ENCODE peak calls at places on chromosomes 2 and 18, in eight cellular contexts. J is PC-3; L is spleen; C is breast epithelium; K is thyroid gland; H is cardiac muscle cell; E is lower lobe of right lung; T is CD8-positive, alpha-beta T cell. Q is an unnamed sample. For H3K36me3, the result is how much of the 10 kb centered on the place peaks cover.

GRCh38 chr18:61955644-61956043 is 62.8 kb upstream of the RNF152 start:
- DNase-seq in L (no peak), E (no peak), K (no peak), H (no peak), T (no peak), C (no peak), J (no peak), Q (no peak)

GRCh38 chr2:202831241-202831997 is 40.1 kb downstream of the ICA1L start:
- DNase-seq in C (no peak), T (peak), J (peak), L (no peak), E (no peak), H (peak), K (peak), Q (no peak)

GRCh38 chr2:86453838-86454237 is 12.7 kb downstream of the KDM3A start:
- DNase-seq in E (no peak), H (peak), J (peak), L (no peak), K (peak), C (no peak), T (no peak), Q (no peak)

GRCh38 chr2:18588049-18588448 is 1.3 kb downstream of the NT5C1B start:
- DNase-seq in K (no peak), E (no peak), J (peak), L (no peak), H (no peak), T (no peak), C (no peak), Q (no peak)

GRCh38 chr2:151826737-151827157 is 1.5 kb downstream of the ARL5A start:
- DNase-seq in C (no peak), T (no peak), H (peak), E (no peak), K (no peak), J (peak), L (no peak), Q (no peak)

GRCh38 chr2:237731663-237732062 is 66.9 kb upstream of the RBM44 start:
- DNase-seq in K (no peak), E (no peak), J (peak), T (no peak), L (no peak), H (peak), C (no peak), Q (no peak)

GRCh38 chr2:188582206-188582605 is 290.5 kb downstream of the GULP1 start:
- DNase-seq in L (no peak), E (no peak), K (no peak), T (no peak), C (no peak), J (no peak), H (no peak), Q (no peak)

GRCh38 chr2:36381965-36382364 is 26.4 kb downstream of the CRIM1 start:
- DNase-seq in J (no peak), L (no peak), C (no peak), K (no peak), T (no peak), E (no peak), H (no peak), Q (no peak)

GRCh38 chr2:86498468-86499260 is 57.5 kb downstream of the KDM3A start:
- DNase-seq in K (no peak), E (no peak), L (no peak), J (peak), H (no peak), T (no peak), C (no peak), Q (no peak)

GRCh38 chr2:230054079-230054478 is 14.6 kb downstream of the SLC16A14 start:
- DNase-seq in C (no peak), J (peak), E (no peak), T (no peak), H (peak), K (no peak), L (no peak), Q (no peak)

GRCh38 chr2:20169796-20170467 is 55.0 kb downstream of the SDC1 start:
- DNase-seq in T (no peak), H (no peak), E (peak), K (no peak), L (no peak), J (peak), C (no peak), Q (no peak)

GRCh38 chr18:35430721-35431441 is 53.7 kb upstream of the ZNF396 start:
- DNase-seq in C (no peak), J (peak), E (no peak), L (no peak), K (no peak), T (no peak), H (peak), Q (no peak)

GRCh38 chr2:66344087-66344663 is 90.8 kb upstream of the MEIS1 start:
- DNase-seq in T (no peak), C (no peak), L (no peak), E (no peak), J (no peak), H (no peak), K (no peak), Q (no peak)

GRCh38 chr2:132691556-132691955 is 21.6 kb upstream of the LYPD1 start:
- DNase-seq in K (no peak), E (no peak), T (no peak), H (no peak), L (no peak), C (no peak), J (no peak), Q (no peak)

GRCh38 chr2:73173781-73174180 is 28.6 kb upstream of the NOTO start:
- DNase-seq in T (no peak), J (no peak), L (no peak), C (no peak), K (no peak), H (no peak), E (no peak), Q (no peak)
- H3K4me3 ChIP-seq in T (no peak), J (no peak), L (no peak), C (no peak), K (no peak), H (no peak), E (no peak), Q (no peak)

DNA sequence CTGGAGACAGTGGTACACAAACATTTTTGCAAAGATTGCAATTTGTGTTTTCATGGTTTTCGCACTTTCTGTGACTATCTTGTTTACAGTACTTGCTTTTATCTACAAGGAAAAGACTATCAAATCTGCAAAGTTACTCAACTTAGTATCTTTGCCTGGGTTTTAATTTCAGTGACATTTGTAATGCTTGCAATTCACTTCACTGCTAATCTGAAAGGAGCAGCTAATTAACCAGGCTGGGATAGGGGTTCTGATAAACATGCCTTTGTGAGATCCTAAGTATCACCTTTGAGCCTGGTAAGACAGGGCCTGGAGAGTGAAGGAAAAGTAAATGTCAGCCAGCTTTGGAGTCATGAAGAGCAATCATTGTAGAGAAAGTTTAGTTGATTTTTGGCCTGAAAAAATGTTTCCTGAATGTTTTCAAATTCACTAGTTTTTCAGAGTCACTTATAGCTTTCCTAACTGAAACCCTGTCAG is 194.2 kb downstream of the RIT2 start:
- DNase-seq in T (no peak), K (no peak), H (no peak), J (no peak), L (no peak), C (no peak), E (no peak), Q (no peak)
- H3K27ac ChIP-seq in T (no peak), K (no peak), H (no peak), J (no peak), L (no peak), C (no peak), E (no peak), Q (no peak)

GRCh38 chr2:96832751-96833507 is 10.9 kb downstream of the ANKRD23 start:
- DNase-seq in E (peak), K (peak), C (peak), H (peak), J (peak), T (no peak), L (peak), Q (peak)
- H3K36me3 ChIP-seq in E (half or more), K (under half), C (under half), H (under half), J (under half), T (under half), L (under half), Q (under half)

GRCh38 chr2:239239607-239240479 is 161.0 kb downstream of the HDAC4 start:
- DNase-seq in E (no peak), H (peak), C (no peak), J (no peak), K (peak), T (no peak), L (peak), Q (no peak)
- H3K4me3 ChIP-seq in E (peak), H (no peak), C (no peak), J (no peak), K (no peak), T (no peak), L (no peak), Q (peak)

GRCh38 chr2:72990695-72991438 is 73.5 kb downstream of the EMX1 start:
- DNase-seq in J (no peak), K (no peak), H (no peak), L (peak), C (no peak), E (no peak), T (no peak), Q (no peak)
- H3K27ac ChIP-seq in J (no peak), K (no peak), H (no peak), L (no peak), C (peak), E (no peak), T (no peak), Q (peak)

DNA sequence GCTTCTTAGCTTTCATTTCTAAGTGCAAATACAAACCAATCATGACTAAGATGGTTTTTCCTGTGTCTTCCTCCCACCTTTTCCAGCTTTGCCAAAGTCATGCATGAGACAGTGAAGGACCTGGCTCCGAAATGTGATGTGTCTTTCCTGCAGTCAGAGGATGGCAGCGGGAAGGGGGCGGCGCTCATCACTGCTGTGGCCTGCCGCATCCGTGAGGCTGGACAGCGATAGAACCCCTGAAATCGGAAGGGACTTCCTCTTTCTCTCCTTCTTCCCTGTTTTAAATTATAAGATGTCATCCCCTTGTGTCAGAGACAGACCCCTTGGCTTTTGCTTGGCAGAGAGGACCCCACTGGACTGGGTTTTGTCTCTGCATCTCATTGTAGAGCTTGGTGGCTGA is 56.8 kb downstream of the HK2 start:
- DNase-seq in T (no peak), C (no peak), E (no peak), K (no peak), H (no peak), J (no peak), L (no peak), Q (no peak)
- H3K36me3 ChIP-seq in T (under half), C (under half), E (half or more), K (under half), H (half or more), J (under half), L (under half), Q (half or more)

GRCh38 chr2:144511945-144512344 is 8.0 kb downstream of the ZEB2 start:
- DNase-seq in H (no peak), T (no peak), K (no peak), C (no peak), J (no peak), E (no peak), L (no peak), Q (no peak)
- H3K4me3 ChIP-seq in H (no peak), T (no peak), K (no peak), C (peak), J (no peak), E (peak), L (no peak), Q (no peak)

Q was measured in heart right ventricle.